ENCODE peak calls at places on chromosomes 4 and X, in four cellular contexts. I is skeletal muscle cell, Y is upper lobe of right lung, V is lower lobe of right lung. T is an unnamed sample.

GRCh38 chrX:38275615-38276014 is 51.7 kb downstream of the RPGR start:
- DNase-seq in I (peak), Y (no peak), V (no peak), T (no peak)

GRCh38 chr4:3318561-3319021 is 25.8 kb downstream of the RGS12 start:
- DNase-seq in I (no peak), Y (peak), V (no peak), T (peak)

GRCh38 chr4:138773321-138773720 is 242.3 kb upstream of the NOCT start:
- DNase-seq in I (no peak), Y (no peak), V (no peak), T (no peak)

GRCh38 chr4:73762409-73762808 is 22.0 kb downstream of the CXCL8 start:
- DNase-seq in I (no peak), Y (no peak), V (no peak), T (no peak)

GRCh38 chrX:15816886-15817285 is 26.6 kb downstream of the ZRSR2 start:
- DNase-seq in I (no peak), Y (no peak), V (no peak), T (no peak)

GRCh38 chr4:86530183-86530582 is 63.9 kb upstream of the PTPN13 start:
- DNase-seq in I (no peak), Y (no peak), V (no peak), T (no peak)

GRCh38 chr4:183262776-183263100 is 57.3 kb downstream of the CLDN22 start:
- DNase-seq in I (no peak), Y (no peak), V (no peak), T (no peak)

GRCh38 chr4:98919996-98920395 is 8.9 kb downstream of the EIF4E start:
- DNase-seq in I (no peak), Y (no peak), V (no peak), T (no peak)

GRCh38 chr4:10115657-10116624 is 658 bp downstream of the WDR1 start:
- DNase-seq in I (no peak), Y (peak), V (peak), T (peak)

GRCh38 chr4:175421506-175421905 is 390.6 kb downstream of the GPM6A start:
- DNase-seq in I (peak), Y (no peak), V (no peak), T (no peak)

GRCh38 chrX:353566-354535 is 32.9 kb downstream of the PPP2R3B start:
- DNase-seq in I (no peak), Y (peak), V (peak), T (no peak)

GRCh38 chr4:37993806-37994205 is 33.6 kb downstream of the PTTG2 start:
- DNase-seq in I (no peak), Y (no peak), V (no peak), T (no peak)
- H3K4me3 ChIP-seq in I (no peak), Y (no peak), V (no peak), T (no peak)

GRCh38 chr4:122602277-122603142 is 18.4 kb downstream of the IL21 start:
- DNase-seq in I (no peak), Y (no peak), V (no peak), T (no peak)
- H3K4me3 ChIP-seq in I (no peak), Y (no peak), V (no peak), T (no peak)

GRCh38 chr4:168319486-168320019 is 1.0 kb upstream of the DDX60 start:
- DNase-seq in I (no peak), Y (no peak), V (no peak), T (no peak)
- H3K4me3 ChIP-seq in I (no peak), Y (no peak), V (peak), T (no peak)

GRCh38 chr4:6658204-6658585 is 17.7 kb downstream of the MRFAP1 start:
- DNase-seq in I (no peak), Y (no peak), V (no peak), T (no peak)
- H3K4me3 ChIP-seq in I (peak), Y (peak), V (peak), T (no peak)

GRCh38 chr4:137532869-137533236 is 559 bp upstream of the PCDH18 start:
- DNase-seq in I (no peak), Y (no peak), V (no peak), T (no peak)

GRCh38 chr4:137534516-137534915 is 2.2 kb upstream of the PCDH18 start:
- DNase-seq in I (no peak), Y (no peak), V (no peak), T (no peak)

GRCh38 chr4:137531951-137532868 is at the start of gene PCDH18:
- DNase-seq in I (peak), Y (peak), V (peak), T (peak)

GRCh38 chr4:137535718-137536117 is 3.4 kb upstream of the PCDH18 start:
- DNase-seq in I (no peak), Y (no peak), V (no peak), T (no peak)

DNA sequence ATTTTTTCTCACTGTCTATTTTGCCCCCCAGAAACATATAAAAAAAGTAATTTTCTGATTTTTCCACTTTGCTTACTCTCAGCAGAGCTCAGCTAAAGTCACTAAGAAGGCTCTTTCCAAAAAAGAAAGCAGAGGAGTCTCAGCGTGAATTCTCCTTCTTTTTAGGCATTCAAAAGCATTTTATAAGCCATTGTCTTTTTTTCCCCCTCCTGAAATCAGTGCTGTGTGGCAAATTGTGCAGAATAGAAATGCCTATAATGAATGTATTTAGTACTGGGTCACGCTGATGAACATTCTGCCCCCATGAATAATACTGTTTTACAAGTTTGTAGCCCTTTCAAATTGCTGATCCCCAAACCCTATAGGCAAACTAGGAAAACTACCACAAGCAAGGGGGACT is 1.6 kb upstream of the PCDH18 start:
- DNase-seq in I (no peak), Y (no peak), V (no peak), T (no peak)
- H3K4me3 ChIP-seq in I (peak), Y (peak), V (peak), T (no peak)

GRCh38 chr4:173522160-173522873 is 7.7 kb downstream of the HAND2 start:
- DNase-seq in I (peak), Y (no peak), V (no peak), T (peak)
- H3K4me3 ChIP-seq in I (peak), Y (peak), V (peak), T (peak)